ENCODE peak calls at places on chromosomes 13 and 19, in eight cellular contexts. R is foreskin fibroblast, E is OCI-LY7, B is Caco-2, V is heart right ventricle, J is mucosa of descending colon, Q is AG04449, Y is lower leg skin. I is an unnamed sample.

GRCh38 chr13:110706570-110707378 is 858 bp upstream of the CARS2 start:
- DNase-seq in E (no peak), Q (no peak), Y (peak; percentile 40), B (no peak), V (no peak), R (no peak), J (no peak), I (no peak)

GRCh38 chr13:110949628-110950027 is 34.8 kb upstream of the ANKRD10 start:
- DNase-seq in E (no peak), J (no peak), B (no peak), Q (no peak), Y (no peak), R (no peak), V (no peak), I (no peak)

GRCh38 chr13:42970824-42971669 is 21.0 kb downstream of the EPSTI1 start:
- DNase-seq in R (peak; percentile 58), E (peak; percentile 65), V (no peak), J (no peak), Y (no peak), B (peak; percentile 70), Q (no peak), I (peak; percentile 44)

GRCh38 chr13:113475911-113476310 is 14.6 kb downstream of the DCUN1D2 start:
- DNase-seq in V (no peak), R (no peak), Q (no peak), B (no peak), J (no peak), Y (no peak), E (no peak), I (no peak)

GRCh38 chr19:49205114-49205513 is 47.5 kb downstream of the TRPM4 start:
- DNase-seq in R (no peak), V (no peak), E (peak; percentile 38), Y (no peak), Q (no peak), J (no peak), B (no peak), I (no peak)

GRCh38 chr19:47331931-47332547 is at the start of gene C5AR2:
- DNase-seq in B (no peak), E (no peak), Q (no peak), R (no peak), Y (no peak), J (no peak), V (no peak), I (no peak)

GRCh38 chr13:23081246-23081645 is 99.5 kb upstream of the SGCG start:
- DNase-seq in Y (no peak), B (no peak), E (no peak), J (no peak), V (no peak), Q (peak; percentile 4), R (peak; percentile 59), I (no peak)

GRCh38 chr13:103104340-103104739 is 38.1 kb upstream of the SLC10A2 start:
- DNase-seq in J (no peak), Q (no peak), V (no peak), Y (no peak), E (no peak), R (no peak), B (no peak), I (no peak)

GRCh38 chr19:18754501-18754900 is 36.6 kb downstream of the COMP start:
- DNase-seq in E (no peak), B (no peak), R (no peak), Q (no peak), J (no peak), Y (no peak), V (no peak), I (no peak)

GRCh38 chr19:50649433-50650391 is at the start of gene C19orf81:
- DNase-seq in E (peak; percentile 73), V (no peak), R (no peak), B (peak; percentile 48), Y (no peak), J (no peak), Q (no peak), I (no peak)

GRCh38 chr19:34265221-34265650 is 10.9 kb downstream of the GARRE1 start:
- DNase-seq in R (no peak), V (peak; percentile 41), Y (peak; percentile 86), Q (no peak), B (no peak), E (no peak), J (no peak), I (no peak)

GRCh38 chr13:30872685-30873443 is 33.2 kb upstream of the MEDAG start:
- DNase-seq in R (peak; percentile 84), Q (no peak), Y (peak; percentile 90), J (no peak), V (peak; percentile 39), B (no peak), E (no peak), I (peak; percentile 81)

GRCh38 chr19:41225238-41226052 is 6.4 kb downstream of the AXL start:
- DNase-seq in B (peak; percentile 63), V (peak; percentile 68), J (no peak), Y (peak; percentile 92), E (no peak), Q (peak; percentile 99), R (peak; percentile 99), I (peak; percentile 99)

GRCh38 chr19:21947775-21948174 is 63.0 kb downstream of the ZNF208 start:
- DNase-seq in R (peak; percentile 5), Q (no peak), J (no peak), V (no peak), B (no peak), Y (no peak), E (peak; percentile 56), I (peak; percentile 11)

GRCh38 chr19:48497728-48498575 is 13.7 kb downstream of the LMTK3 start:
- DNase-seq in J (no peak), V (no peak), Y (no peak), R (no peak), B (no peak), Q (no peak), E (no peak), I (no peak)

GRCh38 chr13:39040206-39040605 is 1.9 kb downstream of the NHLRC3 start:
- DNase-seq in J (no peak), Q (no peak), Y (no peak), R (no peak), V (no peak), B (no peak), E (no peak), I (peak; percentile 37)

GRCh38 chr13:38582133-38582532 is 104.7 kb upstream of the FREM2 start:
- DNase-seq in Y (no peak), E (peak; percentile 41), B (peak; percentile 60), Q (no peak), V (peak; percentile 15), J (no peak), R (peak; percentile 52), I (peak; percentile 46)

GRCh38 chr19:12544401-12544876 is 6.8 kb downstream of the ZNF564 start:
- DNase-seq in Y (no peak), Q (no peak), J (no peak), V (peak; percentile 17), R (peak; percentile 8), B (no peak), E (no peak), I (peak; percentile 43)

GRCh38 chr19:19010551-19010950 is 22.8 kb downstream of the SUGP2 start:
- DNase-seq in V (no peak), J (no peak), Q (no peak), B (no peak), Y (no peak), E (no peak), R (no peak), I (no peak)

GRCh38 chr13:99528547-99528946 is 27.3 kb downstream of the TM9SF2 start:
- DNase-seq in J (no peak), Y (no peak), E (peak; percentile 18), V (no peak), Q (no peak), B (peak; percentile 46), R (peak; percentile 6), I (no peak)

GRCh38 chr13:38753878-38754277 is 67.0 kb downstream of the FREM2 start:
- DNase-seq in E (no peak), V (no peak), Q (no peak), J (no peak), Y (no peak), B (no peak), R (no peak), I (no peak)

GRCh38 chr19:38213469-38213868 is 10.6 kb downstream of the DPF1 start:
- DNase-seq in E (no peak), J (no peak), Q (no peak), Y (no peak), B (no peak), R (no peak), V (no peak), I (no peak)
- H3K4me3 ChIP-seq in E (no peak overlapping the region), J (no peak overlapping the region), Q (no peak overlapping the region), Y (no peak overlapping the region), B (no peak overlapping the region), R (no peak overlapping the region), V (no peak overlapping the region), I (no peak overlapping the region)

GRCh38 chr13:21639604-21640003 is 31.3 kb upstream of the FGF9 start:
- DNase-seq in E (no peak), Q (no peak), Y (no peak), R (no peak), J (no peak), B (no peak), V (no peak), I (no peak)
- TF ChIP-seq CTCF in E (no peak), Q (no peak), Y (no peak), R (no peak), J (no peak), B (no peak), V (no peak), I (no peak)

DNA sequence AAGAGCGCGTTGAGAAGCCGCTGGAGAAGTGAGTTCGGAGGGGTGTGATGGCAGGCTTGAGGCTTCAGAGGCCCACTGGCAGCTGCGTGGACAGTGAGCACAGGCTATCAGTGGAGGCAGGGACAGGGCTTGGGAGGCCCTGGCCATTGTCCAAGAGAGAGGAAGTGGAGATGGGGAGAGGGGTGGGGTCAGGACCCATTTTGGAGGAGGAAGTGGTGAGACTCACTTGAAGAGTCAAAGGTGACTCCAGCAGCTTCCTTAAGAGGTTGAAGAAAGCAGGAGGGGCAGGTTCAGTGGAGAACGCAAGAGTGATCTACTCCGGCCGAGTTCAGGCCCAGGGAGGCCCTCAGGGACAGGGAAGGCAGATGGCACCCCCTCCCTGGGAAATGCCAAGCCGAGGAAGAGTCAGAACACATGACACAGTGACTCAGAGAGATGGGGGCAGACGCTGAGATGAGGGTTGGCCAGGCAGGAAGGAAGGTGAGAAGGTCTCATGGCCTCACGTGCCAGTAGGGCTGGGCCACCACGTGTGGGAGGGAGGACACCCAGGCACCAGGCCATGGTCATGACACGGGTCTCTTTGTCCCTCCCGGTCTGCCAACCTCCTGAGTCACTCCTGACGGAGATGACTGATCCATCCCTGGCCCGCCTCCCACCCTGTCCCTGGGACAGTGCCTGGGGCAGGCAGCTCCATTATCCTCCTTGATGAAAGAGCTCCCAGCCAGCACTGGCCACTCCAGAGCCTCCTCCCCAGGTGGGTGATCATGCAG is 10.1 kb upstream of the CD22 start:
- DNase-seq in B (no peak), E (no peak), J (no peak), R (peak; percentile 90), Q (no peak), Y (peak; percentile 95), V (peak; percentile 49), I (peak; percentile 46)
- H3K4me3 ChIP-seq in B (no peak overlapping the region), E (peak overlapping the region; percentile 1), J (no peak overlapping the region), R (no peak overlapping the region), Q (no peak overlapping the region), Y (no peak overlapping the region), V (no peak overlapping the region), I (no peak overlapping the region)

DNA sequence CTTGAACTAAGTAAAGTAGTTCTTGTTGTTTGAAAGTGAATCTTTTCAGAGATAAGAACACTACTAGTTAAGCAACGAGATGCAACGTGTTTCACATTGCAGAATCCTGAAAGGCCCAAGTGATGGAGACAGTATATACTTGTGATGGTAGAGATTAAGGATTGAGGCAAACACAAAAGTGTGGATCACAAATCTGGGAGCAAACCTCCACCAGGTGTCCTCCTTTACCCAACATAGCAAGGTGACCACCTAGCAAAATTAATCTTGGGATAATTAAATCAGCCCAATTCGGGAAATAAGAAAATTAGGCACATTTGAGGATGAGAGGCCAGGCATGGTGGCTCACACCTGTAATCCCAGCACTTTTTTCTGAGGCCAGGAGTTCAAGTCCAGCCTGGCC is 563.9 kb downstream of the DACH1 start:
- DNase-seq in V (no peak), J (no peak), E (no peak), R (no peak), B (no peak), Y (no peak), Q (no peak), I (peak; percentile 23)
- TF ChIP-seq CTCF in V (peak; percentile 52), J (no peak), E (no peak), R (no peak), B (no peak), Y (no peak), Q (no peak), I (peak; percentile 46)

I was measured in fibroblast of villous mesenchyme.